ENCODE peak calls at places on chromosomes 11 and 22, in ten cellular contexts. E is fibroblast of lung; P is T-helper 1 cell; X is stimulated activated CD4-positive, alpha-beta T cell treated with anti-CD3 and anti-CD28 coated beads, Interleukin-1b, Interleukin-23, amount 100 ng/mL, for 24 hours; N is endothelial cell; Q is GM20000; O is neural progenitor cell; I is dermis blood vessel endothelial cell; B is epithelial cell of esophagus; C is fibroblast of the aortic adventitia. M is an unnamed sample.

GRCh38 chr22:28607710-28608109 is 71.9 kb downstream of the TTC28 start:
- DNase-seq in E (peak; percentile 86), P (no peak), X (no peak), N (no peak), Q (no peak), O (no peak), I (no peak), B (no peak), C (no peak), M (no peak)

GRCh38 chr11:19642759-19643158 is 69.9 kb upstream of the NAV2 start:
- DNase-seq in E (no peak), P (no peak), X (no peak), N (no peak), Q (no peak), O (no peak), I (no peak), B (no peak), C (no peak), M (no peak)

GRCh38 chr11:121372671-121373429 is 79.3 kb upstream of the SORL1 start:
- DNase-seq in E (no peak), P (peak; percentile 57), X (no peak), N (no peak), Q (peak; percentile 65), O (no peak), I (no peak), B (no peak), C (no peak), M (no peak)

GRCh38 chr11:100684101-100685065 is 2.7 kb upstream of the ARHGAP42 start:
- DNase-seq in E (no peak), P (no peak), X (no peak), N (no peak), Q (peak; percentile 36), O (no peak), I (peak; percentile 18), B (peak; percentile 75), C (no peak), M (peak; percentile 77)

GRCh38 chr11:33040127-33040861 is 922 bp downstream of the TCP11L1 start:
- DNase-seq in E (peak; percentile 32), P (peak; percentile 53), X (no peak), N (no peak), Q (peak; percentile 72), O (no peak), I (no peak), B (peak; percentile 60), C (peak; percentile 40), M (no peak)

GRCh38 chr11:128695539-128696221 is 1.8 kb downstream of the FLI1 start:
- DNase-seq in E (no peak), P (peak; percentile 72), X (no peak), N (no peak), Q (peak; percentile 52), O (no peak), I (peak; percentile 52), B (peak; percentile 27), C (peak; percentile 39), M (no peak)

GRCh38 chr11:117484159-117484558 is 156.5 kb downstream of the CEP164 start:
- DNase-seq in E (no peak), P (no peak), X (no peak), N (no peak), Q (no peak), O (no peak), I (no peak), B (no peak), C (no peak), M (no peak)

GRCh38 chr22:21449531-21450319 is 17.5 kb upstream of the TMEM191C start:
- DNase-seq in E (peak; percentile 9), P (no peak), X (no peak), N (peak; percentile 1), Q (no peak), O (peak; percentile 6), I (no peak), B (no peak), C (no peak), M (no peak)

GRCh38 chr11:34975482-34975881 is 59.1 kb downstream of the PDHX start:
- DNase-seq in E (no peak), P (no peak), X (no peak), N (no peak), Q (no peak), O (no peak), I (no peak), B (no peak), C (no peak), M (no peak)

GRCh38 chr11:119106564-119107537 is at the start of gene C2CD2L:
- DNase-seq in E (peak; percentile 88), P (peak; percentile 96), X (peak; percentile 84), N (peak; percentile 80), Q (peak; percentile 98), O (peak; percentile 95), I (peak; percentile 87), B (peak; percentile 95), C (peak; percentile 85), M (peak; percentile 78)

GRCh38 chr11:9180784-9181183 is 84.4 kb downstream of the DENND5A start:
- DNase-seq in E (no peak), P (no peak), X (no peak), N (no peak), Q (no peak), O (no peak), I (peak; percentile 85), B (no peak), C (peak; percentile 28), M (no peak)

GRCh38 chr11:134515081-134515960 is 103.3 kb upstream of the B3GAT1 start:
- DNase-seq in E (no peak), P (no peak), X (no peak), N (no peak), Q (no peak), O (no peak), I (no peak), B (no peak), C (no peak), M (no peak)

GRCh38 chr11:75275581-75275980 is 35.0 kb downstream of the TPBGL start:
- DNase-seq in E (no peak), P (peak; percentile 91), X (peak; percentile 33), N (no peak), Q (no peak), O (no peak), I (peak; percentile 90), B (no peak), C (no peak), M (no peak)

GRCh38 chr11:450809-451451 is 851 bp downstream of the PTDSS2 start:
- DNase-seq in E (peak; percentile 61), P (peak; percentile 77), X (peak; percentile 46), N (peak; percentile 63), Q (peak; percentile 71), O (peak; percentile 85), I (peak; percentile 88), B (peak; percentile 82), C (peak; percentile 59), M (peak; percentile 32)

GRCh38 chr11:27563201-27563600 is 56.6 kb upstream of the LIN7C start:
- DNase-seq in E (peak; percentile 1), P (no peak), X (no peak), N (no peak), Q (no peak), O (no peak), I (no peak), B (peak; percentile 11), C (peak; percentile 61), M (peak; percentile 3)

GRCh38 chr11:61467609-61468401 is 37.9 kb downstream of the SDHAF2 start:
- DNase-seq in E (no peak), P (no peak), X (no peak), N (no peak), Q (no peak), O (no peak), I (no peak), B (peak; percentile 29), C (no peak), M (no peak)

GRCh38 chr22:48653929-48654328 is 1173.7 kb downstream of the BRD1 start:
- DNase-seq in E (no peak), P (no peak), X (no peak), N (no peak), Q (no peak), O (no peak), I (no peak), B (no peak), C (no peak), M (no peak)

GRCh38 chr11:63997801-63998332 is 11.6 kb downstream of the OTUB1 start:
- DNase-seq in E (no peak), P (no peak), X (no peak), N (no peak), Q (no peak), O (no peak), I (no peak), B (no peak), C (no peak), M (no peak)

GRCh38 chr11:34278708-34279297 is 79.0 kb downstream of the ABTB2 start:
- DNase-seq in E (no peak), P (no peak), X (no peak), N (no peak), Q (peak; percentile 35), O (no peak), I (no peak), B (no peak), C (no peak), M (no peak)

GRCh38 chr11:73752903-73753302 is 8.0 kb downstream of the RAB6A start:
- DNase-seq in E (no peak), P (no peak), X (no peak), N (no peak), Q (no peak), O (peak; percentile 5), I (no peak), B (no peak), C (no peak), M (no peak)

GRCh38 chr11:30100514-30100913 is 83.7 kb upstream of the KCNA4 start:
- DNase-seq in E (no peak), P (no peak), X (no peak), N (no peak), Q (no peak), O (no peak), I (no peak), B (peak; percentile 13), C (no peak), M (no peak)

GRCh38 chr11:25838918-25839611 is 492.9 kb upstream of the ANO3 start:
- DNase-seq in E (no peak), P (no peak), X (no peak), N (no peak), Q (no peak), O (peak; percentile 2), I (no peak), B (peak; percentile 17), C (no peak), M (no peak)

GRCh38 chr11:20032577-20033265 is 127.6 kb downstream of the DBX1 start:
- DNase-seq in E (no peak), P (no peak), X (no peak), N (no peak), Q (no peak), O (no peak), I (no peak), B (peak; percentile 78), C (no peak), M (peak; percentile 76)

GRCh38 chr11:125429174-125429707 is 66.8 kb downstream of the FEZ1 start:
- DNase-seq in E (peak; percentile 54), P (peak; percentile 20), X (peak; percentile 24), N (peak; percentile 74), Q (peak; percentile 66), O (peak; percentile 83), I (peak; percentile 82), B (peak; percentile 75), C (peak; percentile 73), M (no peak)

GRCh38 chr11:43835104-43835503 is 45.5 kb upstream of the ALKBH3 start:
- DNase-seq in E (no peak), P (no peak), X (no peak), N (no peak), Q (no peak), O (peak; percentile 63), I (no peak), B (no peak), C (no peak), M (no peak)

GRCh38 chr11:10935015-10935564 is 77.2 kb upstream of the ZBED5 start:
- DNase-seq in E (no peak), P (no peak), X (no peak), N (peak; percentile 15), Q (no peak), O (no peak), I (no peak), B (no peak), C (no peak), M (no peak)

GRCh38 chr11:22304337-22304961 is 33.7 kb upstream of the SLC17A6 start:
- DNase-seq in E (peak; percentile 41), P (no peak), X (no peak), N (no peak), Q (peak; percentile 16), O (peak; percentile 55), I (peak; percentile 53), B (peak; percentile 49), C (peak; percentile 49), M (peak; percentile 17)

GRCh38 chr11:47325271-47326041 is 27.0 kb downstream of the MYBPC3 start:
- DNase-seq in E (no peak), P (no peak), X (no peak), N (no peak), Q (no peak), O (no peak), I (no peak), B (no peak), C (no peak), M (no peak)